ENCODE peak calls at places on chromosomes 6 and 20, in eight cellular contexts. U is A549, M is Panc1, A is mucosa of descending colon, I is DND-41, R is thoracic aorta, E is psoas muscle, W is pancreas. P is an unnamed sample.
A peak's percentile ranks its signal among the peaks of the same experiment; 100 is the strongest.

GRCh38 chr6:153588328-153588727 is 450.7 kb upstream of the OPRM1 start:
- ATAC-seq in U (no peak), M (no peak), A (no peak), I (no peak), R (no peak), E (no peak), W (no peak), P (no peak)

GRCh38 chr6:84228198-84228543 is 728 bp upstream of the CEP162 start:
- ATAC-seq in U (peak; percentile 10), M (peak; percentile 9), A (no peak), I (peak; percentile 7), R (no peak), E (peak; percentile 13), W (no peak), P (no peak)

GRCh38 chr6:5379647-5380242 is 118.4 kb downstream of the FARS2 start:
- ATAC-seq in U (peak; percentile 67), M (peak; percentile 53), A (peak; percentile 61), I (peak; percentile 66), R (no peak), E (no peak), W (no peak), P (no peak)

GRCh38 chr6:43401730-43402129 is 25.6 kb upstream of the ABCC10 start:
- ATAC-seq in U (no peak), M (no peak), A (no peak), I (no peak), R (no peak), E (no peak), W (no peak), P (no peak)

GRCh38 chr6:97059473-97059872 is 134.9 kb downstream of the KLHL32 start:
- ATAC-seq in U (peak; percentile 68), M (no peak), A (peak; percentile 39), I (peak; percentile 74), R (peak; percentile 33), E (peak; percentile 69), W (peak; percentile 69), P (no peak)

GRCh38 chr20:10428008-10428407 is 6.0 kb downstream of the MKKS start:
- ATAC-seq in U (no peak), M (no peak), A (no peak), I (no peak), R (no peak), E (no peak), W (no peak), P (no peak)

GRCh38 chr6:25896252-25896651 is 22.2 kb upstream of the SLC17A3 start:
- ATAC-seq in U (no peak), M (no peak), A (no peak), I (no peak), R (no peak), E (no peak), W (no peak), P (no peak)

GRCh38 chr6:169641461-169642085 is 60.3 kb downstream of the WDR27 start:
- ATAC-seq in U (no peak), M (no peak), A (no peak), I (no peak), R (no peak), E (no peak), W (no peak), P (no peak)

GRCh38 chr6:81614292-81614691 is 138.2 kb downstream of the TENT5A start:
- ATAC-seq in U (no peak), M (no peak), A (peak; percentile 100), I (peak; percentile 80), R (no peak), E (no peak), W (peak; percentile 64), P (no peak)

GRCh38 chr20:24389686-24390085 is 79.7 kb upstream of the SYNDIG1 start:
- ATAC-seq in U (no peak), M (no peak), A (no peak), I (peak; percentile 99), R (no peak), E (no peak), W (peak; percentile 88), P (peak; percentile 53)

GRCh38 chr6:22151892-22152291 is 144.9 kb downstream of the PRL start:
- ATAC-seq in U (no peak), M (no peak), A (no peak), I (no peak), R (no peak), E (no peak), W (no peak), P (no peak)

GRCh38 chr6:103405321-103405720 is 1454.4 kb downstream of the HACE1 start:
- ATAC-seq in U (no peak), M (no peak), A (no peak), I (no peak), R (no peak), E (no peak), W (no peak), P (no peak)

GRCh38 chr6:4760773-4761172 is 15.4 kb upstream of the CDYL start:
- ATAC-seq in U (no peak), M (no peak), A (no peak), I (no peak), R (no peak), E (no peak), W (no peak), P (no peak)

GRCh38 chr6:13695217-13695616 is 16.4 kb downstream of the RANBP9 start:
- ATAC-seq in U (no peak), M (no peak), A (no peak), I (no peak), R (no peak), E (no peak), W (no peak), P (no peak)

GRCh38 chr6:170035104-170035503 is 255.8 kb downstream of the DLL1 start:
- ATAC-seq in U (no peak), M (no peak), A (no peak), I (no peak), R (no peak), E (no peak), W (no peak), P (no peak)

GRCh38 chr6:125984311-125984710 is 2.0 kb upstream of the TRMT11 start:
- ATAC-seq in U (no peak), M (no peak), A (no peak), I (no peak), R (no peak), E (no peak), W (no peak), P (no peak)

GRCh38 chr6:22064558-22064957 is 232.3 kb downstream of the PRL start:
- ATAC-seq in U (no peak), M (no peak), A (no peak), I (no peak), R (no peak), E (no peak), W (no peak), P (no peak)

GRCh38 chr20:46306743-46307138 is 1.6 kb downstream of the CDH22 start:
- ATAC-seq in U (peak; percentile 18), M (no peak), A (no peak), I (no peak), R (no peak), E (peak; percentile 4), W (no peak), P (no peak)

GRCh38 chr6:92723390-92723931 is 695.9 kb downstream of the EPHA7 start:
- ATAC-seq in U (no peak), M (no peak), A (peak; percentile 24), I (no peak), R (no peak), E (no peak), W (peak; percentile 83), P (no peak)

GRCh38 chr6:72653032-72653431 is 31.2 kb downstream of the KCNQ5 start:
- ATAC-seq in U (no peak), M (no peak), A (no peak), I (no peak), R (no peak), E (no peak), W (no peak), P (no peak)

GRCh38 chr6:75813476-75814250 is 64.6 kb downstream of the MYO6 start:
- ATAC-seq in U (no peak), M (peak; percentile 51), A (no peak), I (no peak), R (no peak), E (no peak), W (no peak), P (no peak)

GRCh38 chr6:87901613-87902012 is 146.0 kb upstream of the SPACA1 start:
- ATAC-seq in U (no peak), M (no peak), A (no peak), I (no peak), R (no peak), E (no peak), W (no peak), P (no peak)

GRCh38 chr6:144653885-144654505 is 368.9 kb downstream of the UTRN start:
- ATAC-seq in U (no peak), M (no peak), A (peak; percentile 49), I (no peak), R (no peak), E (no peak), W (peak; percentile 62), P (no peak)

GRCh38 chr6:13165518-13166186 is 162.7 kb downstream of the TBC1D7 start:
- ATAC-seq in U (no peak), M (peak; percentile 48), A (no peak), I (no peak), R (no peak), E (no peak), W (no peak), P (no peak)

GRCh38 chr6:112563368-112563767 is 216.2 kb downstream of the RFPL4B start:
- ATAC-seq in U (no peak), M (no peak), A (no peak), I (no peak), R (no peak), E (no peak), W (peak; percentile 61), P (no peak)

GRCh38 chr6:32129297-32130088 is 595 bp downstream of the FKBPL start:
- ATAC-seq in U (no peak), M (peak; percentile 36), A (peak; percentile 66), I (no peak), R (peak; percentile 13), E (peak; percentile 69), W (peak; percentile 67), P (peak; percentile 50)

GRCh38 chr6:63637865-63638445 is 2.4 kb downstream of the PHF3 start:
- ATAC-seq in U (no peak), M (no peak), A (no peak), I (no peak), R (no peak), E (no peak), W (no peak), P (no peak)
- H3K4me3 ChIP-seq in U (peak overlapping the region; percentile 95), M (peak overlapping the region; percentile 91), A (no peak overlapping the region), I (no peak overlapping the region), R (peak overlapping the region; percentile 99), E (peak overlapping the region; percentile 93), W (no peak overlapping the region), P (no peak overlapping the region)

GRCh38 chr6:119720160-119720559 is 370.6 kb upstream of the MAN1A1 start:
- ATAC-seq in U (no peak), M (no peak), A (no peak), I (no peak), R (no peak), E (no peak), W (no peak), P (no peak)
- TF ChIP-seq CTCF in U (no peak), M (peak; percentile 5), A (no peak), I (peak; percentile 28), R (no peak), E (no peak), W (no peak), P (no peak)

GRCh38 chr20:50813801-50814200 is 18.9 kb downstream of the BCAS4 start:
- ATAC-seq in U (no peak), M (no peak), A (no peak), I (no peak), R (no peak), E (no peak), W (no peak), P (no peak)
- H3K4me1 ChIP-seq in U (peaks cover 12% of the 10 kb centered on the region), M (no peaks in the 10 kb centered on the region), A (no peaks in the 10 kb centered on the region), I (no peaks in the 10 kb centered on the region), R (peaks cover 43% of the 10 kb centered on the region), E (no peaks in the 10 kb centered on the region), W (peaks cover 3% of the 10 kb centered on the region), P (no peaks in the 10 kb centered on the region)

GRCh38 chr6:47862731-47863130 is 80.9 kb downstream of the OPN5 start:
- ATAC-seq in U (no peak), M (no peak), A (no peak), I (no peak), R (no peak), E (no peak), W (no peak), P (no peak)

GRCh38 chr6:47865206-47865605 is 83.4 kb downstream of the OPN5 start:
- ATAC-seq in U (no peak), M (no peak), A (no peak), I (no peak), R (no peak), E (no peak), W (no peak), P (no peak)
- H3K4me3 ChIP-seq in U (no peak overlapping the region), M (no peak overlapping the region), A (no peak overlapping the region), I (no peak overlapping the region), R (no peak overlapping the region), E (no peak overlapping the region), W (no peak overlapping the region), P (no peak overlapping the region)